ENCODE peak calls at places on chromosomes 1 and 21, in nine cellular contexts. L, S, J, W, G, A, E, T and N are unnamed samples.

GRCh38 chr21:29939859-29940245 is at the start of gene GRIK1:
- DNase-seq in L (no peak), S (no peak), J (peak; percentile 4), W (no peak), G (no peak), A (peak; percentile 41), E (peak; percentile 49), T (peak; percentile 19), N (no peak)

GRCh38 chr1:6612641-6613360 is 730 bp upstream of the PHF13 start:
- DNase-seq in L (no peak), S (peak; percentile 46), J (peak; percentile 50), W (no peak), G (no peak), A (peak; percentile 61), E (peak; percentile 79), T (peak; percentile 55), N (no peak)

GRCh38 chr1:183568176-183569041 is 21.9 kb downstream of the NCF2 start:
- DNase-seq in L (peak; percentile 76), S (peak; percentile 45), J (peak; percentile 42), W (no peak), G (no peak), A (no peak), E (no peak), T (no peak), N (no peak)

GRCh38 chr1:28104866-28105467 is 16.6 kb upstream of the EYA3 start:
- DNase-seq in L (no peak), S (no peak), J (peak; percentile 78), W (no peak), G (no peak), A (peak; percentile 34), E (peak; percentile 12), T (peak; percentile 6), N (no peak)

GRCh38 chr1:26579662-26580061 is 50.1 kb downstream of the RPS6KA1 start:
- DNase-seq in L (no peak), S (no peak), J (peak; percentile 6), W (no peak), G (no peak), A (no peak), E (no peak), T (no peak), N (no peak)

GRCh38 chr1:37892151-37893047 is 33.0 kb upstream of the MTF1 start:
- DNase-seq in L (no peak), S (no peak), J (peak; percentile 77), W (no peak), G (no peak), A (no peak), E (no peak), T (no peak), N (no peak)

GRCh38 chr1:226668173-226668560 is 70.9 kb downstream of the ITPKB start:
- DNase-seq in L (no peak), S (no peak), J (no peak), W (no peak), G (no peak), A (no peak), E (no peak), T (no peak), N (no peak)

GRCh38 chr1:52238474-52238873 is 96.6 kb downstream of the ZFYVE9 start:
- DNase-seq in L (no peak), S (no peak), J (peak; percentile 68), W (no peak), G (no peak), A (no peak), E (no peak), T (no peak), N (no peak)

GRCh38 chr21:36260030-36260787 is 59.8 kb upstream of the MORC3 start:
- DNase-seq in L (no peak), S (peak; percentile 38), J (peak; percentile 80), W (peak; percentile 33), G (peak; percentile 67), A (peak; percentile 45), E (peak; percentile 45), T (peak; percentile 56), N (no peak)

GRCh38 chr1:23198373-23198772 is 18.9 kb downstream of the HTR1D start:
- DNase-seq in L (no peak), S (no peak), J (peak; percentile 96), W (no peak), G (no peak), A (no peak), E (no peak), T (peak; percentile 61), N (no peak)

GRCh38 chr1:85465791-85466134 is 804 bp upstream of the DDAH1 start:
- DNase-seq in L (no peak), S (no peak), J (peak; percentile 28), W (no peak), G (no peak), A (no peak), E (no peak), T (no peak), N (no peak)

GRCh38 chr1:110686188-110686587 is 11.4 kb upstream of the KCNA3 start:
- DNase-seq in L (no peak), S (no peak), J (no peak), W (no peak), G (no peak), A (no peak), E (no peak), T (no peak), N (peak; percentile 5)

GRCh38 chr21:39314155-39315027 is 959 bp upstream of the BRWD1 start:
- DNase-seq in L (no peak), S (peak; percentile 43), J (peak; percentile 71), W (peak; percentile 37), G (peak; percentile 34), A (peak; percentile 75), E (peak; percentile 86), T (peak; percentile 77), N (no peak)